ENCODE peak calls at places on chromosomes 6 and 20, in seven cellular contexts. W is K562, S is stomach, G is A549, V is tibial nerve, N is ovary, H is transverse colon. J is an unnamed sample.
A peak's percentile ranks its signal among the peaks of the same experiment; 100 is the strongest.

GRCh38 chr6:136823128-136823660 is 802 bp downstream of the PEX7 start:
- DNase-seq in S (no peak), V (peak; percentile 6), W (no peak), G (no peak), N (peak; percentile 27), H (no peak), J (no peak)

GRCh38 chr6:150058231-150058792 is 10.6 kb downstream of the ULBP3 start:
- DNase-seq in H (no peak), S (no peak), G (no peak), N (no peak), W (no peak), V (no peak), J (no peak)

GRCh38 chr6:86609549-86610388 is 327.6 kb upstream of the HTR1E start:
- DNase-seq in G (no peak), H (no peak), W (no peak), N (no peak), V (no peak), S (no peak), J (no peak)

GRCh38 chr6:88165877-88166492 is at the start of gene CNR1:
- DNase-seq in G (peak; percentile 3), V (peak; percentile 27), W (peak; percentile 12), S (peak; percentile 52), N (peak; percentile 32), H (peak; percentile 84), J (peak; percentile 89)

GRCh38 chr20:51547951-51548350 is 5.4 kb upstream of the NFATC2 start:
- DNase-seq in N (no peak), W (no peak), V (no peak), S (no peak), H (no peak), G (no peak), J (no peak)

GRCh38 chr6:21742238-21742660 is 148.7 kb downstream of the SOX4 start:
- DNase-seq in W (no peak), H (no peak), G (peak; percentile 21), S (no peak), V (no peak), N (no peak), J (no peak)

GRCh38 chr20:45016089-45016641 is 49.9 kb downstream of the STK4 start:
- DNase-seq in H (no peak), S (no peak), W (no peak), G (no peak), N (no peak), V (no peak), J (no peak)

GRCh38 chr6:158043586-158044524 is 62.2 kb downstream of the SYNJ2 start:
- DNase-seq in H (peak; percentile 64), G (no peak), N (no peak), S (peak; percentile 55), V (no peak), W (no peak), J (peak; percentile 59)

GRCh38 chr6:149845549-149845948 is 18.6 kb downstream of the LRP11 start:
- DNase-seq in N (no peak), V (no peak), W (no peak), G (no peak), S (no peak), H (no peak), J (no peak)

GRCh38 chr6:44925100-44925739 is 402.9 kb upstream of the RUNX2 start:
- DNase-seq in S (no peak), G (no peak), H (no peak), W (peak; percentile 20), N (no peak), V (no peak), J (no peak)

GRCh38 chr6:90416322-90416721 is 119.7 kb upstream of the BACH2 start:
- DNase-seq in N (no peak), V (no peak), H (no peak), G (no peak), W (no peak), S (no peak), J (no peak)

GRCh38 chr6:5730586-5731263 is 276.0 kb downstream of the NRN1 start:
- DNase-seq in N (no peak), H (no peak), G (no peak), S (no peak), V (peak; percentile 49), W (no peak), J (no peak)

GRCh38 chr6:61809004-61809595 is 476.9 kb downstream of the KHDRBS2 start:
- DNase-seq in V (peak; percentile 5), N (no peak), G (peak; percentile 0), S (no peak), W (no peak), H (no peak), J (no peak)

GRCh38 chr20:45059022-45059728 is 41.8 kb downstream of the KCNS1 start:
- DNase-seq in V (no peak), N (no peak), G (no peak), H (no peak), S (no peak), W (no peak), J (no peak)

GRCh38 chr20:34150616-34151015 is 38.6 kb upstream of the EIF2S2 start:
- DNase-seq in N (no peak), H (no peak), G (no peak), V (no peak), W (no peak), S (no peak), J (no peak)

DNA sequence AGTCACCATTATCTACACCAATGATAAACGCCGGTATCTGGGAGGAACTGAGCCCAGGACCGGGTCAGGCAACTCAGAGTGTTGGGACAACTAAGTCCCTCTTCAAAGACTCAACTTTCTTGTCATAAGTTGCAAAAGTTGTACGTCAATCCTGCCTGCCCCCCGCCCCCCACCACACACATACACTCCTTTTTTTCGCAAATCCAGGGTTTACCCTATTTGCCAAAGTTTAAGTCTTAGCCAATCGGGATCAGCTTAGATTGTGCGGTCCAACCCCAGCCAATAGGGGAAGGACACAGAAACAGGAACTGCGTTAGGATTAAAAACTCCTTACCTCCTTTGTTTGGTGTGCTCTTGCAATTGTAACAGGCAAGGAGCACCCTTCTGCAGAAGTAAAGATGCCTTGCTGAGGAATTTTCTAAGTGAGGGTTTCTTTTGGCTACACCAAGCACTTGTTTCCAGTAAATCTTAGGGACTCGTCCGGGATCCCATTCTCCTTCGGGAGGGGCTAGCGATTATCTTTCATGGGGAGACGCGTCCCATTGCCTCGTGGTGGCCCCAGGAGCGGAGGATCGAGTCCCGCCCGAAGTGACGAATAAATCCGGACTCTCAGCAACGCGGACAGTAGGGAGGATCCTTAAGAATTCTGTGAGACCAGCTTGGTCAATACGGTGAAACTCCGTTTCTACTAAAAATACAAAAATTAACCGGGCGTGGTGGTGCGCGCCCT is 69.3 kb upstream of the PRSS16 start:
- DNase-seq in H (peak; percentile 62), N (peak; percentile 48), V (peak; percentile 38), W (no peak), S (peak; percentile 50), G (peak; percentile 31), J (peak; percentile 87)
- TF ChIP-seq POLR2A in H (peak; percentile 59), N (no peak), V (peak; percentile 4), W (no peak), S (no peak), G (no peak), J (peak; percentile 26)

DNA sequence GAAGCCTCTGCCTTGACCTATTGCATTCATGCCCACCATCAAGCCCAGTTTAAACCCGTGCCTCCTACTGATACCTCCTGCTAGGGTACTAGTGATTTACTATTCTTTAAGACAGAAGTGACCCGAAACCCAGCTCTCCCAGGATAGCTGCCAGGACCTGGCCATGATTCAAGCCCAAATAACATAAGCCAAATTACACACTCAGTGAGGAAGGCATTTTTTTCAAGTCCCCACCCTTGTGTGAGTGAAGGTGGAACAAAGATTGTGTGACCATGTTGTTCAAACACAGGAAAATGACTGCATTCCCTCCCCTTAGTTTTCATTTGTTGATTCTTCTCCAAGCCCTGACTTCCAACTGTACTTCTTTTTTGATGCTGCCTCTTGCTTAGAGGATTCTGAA is 3.7 kb upstream of the KAT14 start:
- DNase-seq in H (peak; percentile 28), N (no peak), W (no peak), V (no peak), S (peak; percentile 81), G (no peak), J (no peak)
- H3K27ac ChIP-seq in H (peak overlapping the region; percentile 19), N (no peak overlapping the region), W (no peak overlapping the region), V (no peak overlapping the region), S (peak overlapping the region; percentile 78), G (no peak overlapping the region), J (no peak overlapping the region)

DNA sequence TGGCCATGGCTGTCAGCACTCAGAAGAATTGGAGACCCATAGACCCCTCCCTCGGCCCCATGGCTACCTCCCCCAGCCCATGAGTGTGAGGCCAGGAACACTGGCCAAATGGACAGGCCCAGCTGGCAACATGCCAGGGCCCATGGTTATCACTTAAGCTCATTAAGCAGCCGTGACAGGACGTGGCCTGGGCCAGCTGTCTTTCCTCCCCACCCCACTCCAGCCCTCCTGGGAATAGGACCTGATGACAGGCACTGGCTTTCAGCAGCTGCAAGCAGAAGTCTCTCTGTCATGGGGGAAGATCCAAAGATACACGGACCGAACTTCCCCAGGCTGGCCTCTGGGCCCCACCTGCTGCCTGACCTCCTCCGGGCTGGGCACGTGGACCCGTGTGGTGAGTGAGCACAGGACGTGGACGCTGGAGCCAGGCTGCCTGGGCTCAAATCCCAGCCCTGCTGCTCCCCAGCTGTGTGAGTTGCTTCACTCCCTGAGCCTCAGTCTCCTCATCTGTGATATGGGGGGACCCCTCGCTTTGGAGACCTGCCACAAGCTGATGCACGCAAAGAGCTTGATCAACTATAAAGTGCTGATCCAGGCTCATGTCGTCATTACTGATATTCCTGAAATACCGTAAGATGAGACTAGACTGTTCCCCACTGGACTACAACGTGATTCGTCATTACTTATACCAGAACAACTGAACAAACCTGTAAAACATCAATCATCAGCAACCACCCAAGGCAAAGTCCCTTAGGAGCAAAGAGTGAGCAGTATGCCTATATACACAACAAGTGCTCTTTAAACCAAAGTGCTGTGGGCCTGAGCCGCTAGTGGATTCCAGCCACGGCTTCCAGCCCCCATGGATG is 22.0 kb upstream of the VSTM2L start:
- DNase-seq in N (no peak), V (no peak), G (no peak), H (no peak), W (peak; percentile 63), S (peak; percentile 53), J (peak; percentile 75)
- TF ChIP-seq EP300 in N (no peak), V (no peak), G (no peak), H (no peak), W (no peak), S (no peak), J (no peak)

GRCh38 chr20:62298577-62299249 is 4.1 kb upstream of the ADRM1 start:
- DNase-seq in S (no peak), V (no peak), N (no peak), H (no peak), G (no peak), W (no peak), J (peak; percentile 65)

GRCh38 chr20:62301773-62302340 is 940 bp upstream of the ADRM1 start:
- DNase-seq in G (peak; percentile 92), V (peak; percentile 91), H (peak; percentile 93), S (peak; percentile 93), N (peak; percentile 81), W (peak; percentile 89), J (peak; percentile 97)

GRCh38 chr20:62301111-62301668 is 1.6 kb upstream of the ADRM1 start:
- DNase-seq in G (no peak), S (no peak), W (no peak), N (no peak), V (no peak), H (no peak), J (no peak)

GRCh38 chr20:62299666-62300236 is 3.0 kb upstream of the ADRM1 start:
- DNase-seq in N (no peak), G (no peak), H (no peak), W (no peak), V (no peak), S (no peak), J (no peak)

DNA sequence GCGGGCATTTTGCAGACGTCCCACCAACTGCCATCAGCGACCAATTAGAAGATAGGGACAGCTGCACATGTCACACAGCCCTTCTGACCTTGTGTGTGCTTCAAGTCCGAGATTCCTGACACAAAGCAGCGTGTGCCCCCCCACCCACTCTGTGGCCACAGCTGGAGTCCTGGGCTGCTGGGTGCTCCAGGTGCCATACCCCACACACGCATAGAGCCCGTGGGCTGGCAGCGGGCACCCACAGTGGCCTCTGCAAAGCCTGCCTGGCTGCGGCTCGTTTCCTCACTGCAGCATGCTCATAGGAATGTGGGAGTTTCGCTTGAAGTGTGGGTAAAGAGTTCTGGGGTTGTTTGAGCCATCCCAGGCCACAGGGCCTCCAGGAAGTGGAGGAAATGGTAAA is 2.5 kb upstream of the ADRM1 start:
- DNase-seq in N (no peak), G (no peak), S (no peak), V (no peak), H (no peak), W (no peak), J (no peak)
- TF ChIP-seq POLR2A in N (no peak), G (no peak), S (no peak), V (no peak), H (no peak), W (no peak), J (no peak)

J was measured in sigmoid colon.